ENCODE peak calls at places on chromosomes 12 and 14, in eight cellular contexts. L, U, Z, P, M, H, G and Y are unnamed samples.

GRCh38 chr12:105267711-105268110 is 31.7 kb upstream of the APPL2 start:
- DNase-seq in L (no peak), U (no peak), Z (no peak), P (no peak), M (no peak), H (no peak), G (no peak), Y (no peak)

GRCh38 chr12:32106153-32106516 is 512 bp upstream of the BICD1 start:
- DNase-seq in L (no peak), U (no peak), Z (no peak), P (no peak), M (no peak), H (no peak), G (no peak), Y (no peak)

GRCh38 chr14:39108791-39109190 is 5.3 kb upstream of the GEMIN2 start:
- DNase-seq in L (no peak), U (no peak), Z (no peak), P (no peak), M (no peak), H (no peak), G (no peak), Y (no peak)

GRCh38 chr14:91315844-91316267 is 71.4 kb upstream of the GPR68 start:
- DNase-seq in L (peak), U (no peak), Z (no peak), P (no peak), M (no peak), H (peak), G (peak), Y (no peak)

GRCh38 chr12:59651230-59651920 is 55.5 kb downstream of the SLC16A7 start:
- DNase-seq in L (no peak), U (peak), Z (no peak), P (peak), M (peak), H (no peak), G (no peak), Y (no peak)

GRCh38 chr14:50064993-50065392 is 51.4 kb downstream of the VCPKMT start:
- DNase-seq in L (peak), U (no peak), Z (no peak), P (no peak), M (no peak), H (peak), G (peak), Y (peak)

GRCh38 chr14:88682495-88683114 is 110.1 kb downstream of the EML5 start:
- DNase-seq in L (no peak), U (no peak), Z (no peak), P (no peak), M (no peak), H (no peak), G (no peak), Y (no peak)

GRCh38 chr12:42326466-42327226 is 679 bp downstream of the PPHLN1 start:
- DNase-seq in L (no peak), U (peak), Z (no peak), P (peak), M (peak), H (peak), G (no peak), Y (no peak)

GRCh38 chr12:95859947-95860850 is 1.4 kb downstream of the SNRPF start:
- DNase-seq in L (no peak), U (no peak), Z (no peak), P (no peak), M (no peak), H (no peak), G (no peak), Y (no peak)

GRCh38 chr12:63228853-63229252 is 77.9 kb upstream of the AVPR1A start:
- DNase-seq in L (no peak), U (no peak), Z (no peak), P (no peak), M (no peak), H (no peak), G (no peak), Y (no peak)

GRCh38 chr12:3129301-3130052 is 52.3 kb downstream of the TSPAN9 start:
- DNase-seq in L (no peak), U (no peak), Z (no peak), P (peak), M (peak), H (peak), G (peak), Y (no peak)

GRCh38 chr14:78319411-78319810 is 149.2 kb downstream of the NRXN3 start:
- DNase-seq in L (no peak), U (no peak), Z (no peak), P (no peak), M (no peak), H (no peak), G (no peak), Y (no peak)

GRCh38 chr14:78170203-78170602 is at the start of gene NRXN3:
- DNase-seq in L (no peak), U (peak), Z (no peak), P (no peak), M (no peak), H (no peak), G (no peak), Y (no peak)

GRCh38 chr12:4210158-4210557 is 63.4 kb upstream of the CCND2 start:
- DNase-seq in L (no peak), U (no peak), Z (no peak), P (no peak), M (no peak), H (no peak), G (no peak), Y (no peak)

GRCh38 chr14:62943202-62943601 is 102.1 kb downstream of the KCNH5 start:
- DNase-seq in L (no peak), U (no peak), Z (no peak), P (peak), M (no peak), H (no peak), G (no peak), Y (no peak)

GRCh38 chr12:27554421-27555186 is 30.6 kb downstream of the PPFIBP1 start:
- DNase-seq in L (no peak), U (peak), Z (no peak), P (peak), M (peak), H (no peak), G (no peak), Y (peak)

GRCh38 chr12:89236237-89236636 is 116.1 kb downstream of the DUSP6 start:
- DNase-seq in L (no peak), U (no peak), Z (no peak), P (peak), M (no peak), H (no peak), G (no peak), Y (no peak)

GRCh38 chr14:56120091-56120632 is 2.0 kb downstream of the PELI2 start:
- DNase-seq in L (no peak), U (no peak), Z (no peak), P (peak), M (no peak), H (no peak), G (no peak), Y (no peak)

GRCh38 chr12:105289114-105289904 is 41.2 kb upstream of the C12orf75 start:
- DNase-seq in L (no peak), U (no peak), Z (no peak), P (peak), M (peak), H (no peak), G (no peak), Y (no peak)

GRCh38 chr12:116806845-116807440 is 68.8 kb downstream of the RNFT2 start:
- DNase-seq in L (no peak), U (no peak), Z (no peak), P (no peak), M (no peak), H (no peak), G (no peak), Y (no peak)

GRCh38 chr14:91323031-91323430 is 78.5 kb upstream of the GPR68 start:
- DNase-seq in L (no peak), U (no peak), Z (no peak), P (no peak), M (no peak), H (no peak), G (no peak), Y (no peak)

GRCh38 chr14:83287300-83287699 is 1753.6 kb upstream of the SEL1L start:
- DNase-seq in L (no peak), U (no peak), Z (no peak), P (no peak), M (no peak), H (no peak), G (no peak), Y (no peak)

GRCh38 chr12:45273717-45274271 is 57.9 kb downstream of the ANO6 start:
- DNase-seq in L (no peak), U (peak), Z (no peak), P (peak), M (peak), H (no peak), G (no peak), Y (peak)

GRCh38 chr12:124734224-124734788 is 129.4 kb downstream of the SCARB1 start:
- DNase-seq in L (no peak), U (peak), Z (peak), P (no peak), M (peak), H (no peak), G (no peak), Y (peak)

GRCh38 chr14:102857444-102857843 is 65.0 kb upstream of the AMN start:
- DNase-seq in L (no peak), U (no peak), Z (no peak), P (peak), M (no peak), H (no peak), G (no peak), Y (no peak)

GRCh38 chr12:110694330-110694891 is 5.5 kb upstream of the HVCN1 start:
- DNase-seq in L (no peak), U (no peak), Z (peak), P (no peak), M (no peak), H (no peak), G (no peak), Y (peak)

GRCh38 chr14:99118946-99119345 is 153.1 kb downstream of the BCL11B start:
- DNase-seq in L (no peak), U (no peak), Z (no peak), P (no peak), M (no peak), H (no peak), G (no peak), Y (no peak)

GRCh38 chr14:93775744-93776143 is 12.5 kb downstream of the PRIMA1 start:
- DNase-seq in L (no peak), U (no peak), Z (no peak), P (no peak), M (no peak), H (no peak), G (no peak), Y (no peak)

DNA sequence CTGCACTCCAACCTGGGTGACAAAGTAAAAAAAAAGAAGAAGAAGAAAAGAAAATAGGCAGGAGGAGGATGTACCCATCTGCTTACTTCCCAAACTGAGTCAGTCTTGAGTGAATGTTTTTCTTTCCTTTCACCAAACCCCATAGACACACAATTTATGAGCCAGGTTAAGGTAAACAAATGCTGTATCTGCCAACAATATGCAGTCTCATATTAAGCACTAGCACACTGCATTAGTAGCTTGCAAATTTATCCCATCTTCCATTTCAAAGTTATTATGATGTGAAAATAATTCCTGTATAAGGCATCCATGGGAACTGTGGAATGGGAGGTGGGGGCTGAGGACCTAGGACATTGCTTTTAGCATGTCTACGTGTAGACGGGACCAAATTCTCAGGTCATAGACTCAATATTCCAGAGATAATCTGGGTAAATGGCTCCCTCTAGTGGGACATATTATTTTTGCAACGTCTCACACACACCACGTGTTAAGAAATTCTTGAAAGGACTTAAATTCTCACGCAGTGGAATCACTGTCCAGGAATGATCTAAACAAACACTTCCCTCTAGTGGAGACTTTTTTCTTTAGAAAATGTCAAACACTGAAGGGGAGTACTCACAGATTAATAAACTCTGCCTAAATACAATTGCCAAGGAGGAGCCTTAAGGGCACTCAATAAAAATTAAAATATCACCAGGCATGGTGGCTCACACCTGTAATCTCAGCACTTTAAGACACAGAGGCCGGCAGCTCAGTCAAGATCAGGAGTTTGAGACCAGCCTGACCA is 17.1 kb upstream of the OR10P1 start:
- DNase-seq in L (peak), U (peak), Z (no peak), P (peak), M (peak), H (peak), G (no peak), Y (no peak)
- H3K4me3 ChIP-seq in L (no peak), U (no peak), Z (no peak), P (no peak), M (no peak), H (no peak), G (no peak), Y (no peak)

DNA sequence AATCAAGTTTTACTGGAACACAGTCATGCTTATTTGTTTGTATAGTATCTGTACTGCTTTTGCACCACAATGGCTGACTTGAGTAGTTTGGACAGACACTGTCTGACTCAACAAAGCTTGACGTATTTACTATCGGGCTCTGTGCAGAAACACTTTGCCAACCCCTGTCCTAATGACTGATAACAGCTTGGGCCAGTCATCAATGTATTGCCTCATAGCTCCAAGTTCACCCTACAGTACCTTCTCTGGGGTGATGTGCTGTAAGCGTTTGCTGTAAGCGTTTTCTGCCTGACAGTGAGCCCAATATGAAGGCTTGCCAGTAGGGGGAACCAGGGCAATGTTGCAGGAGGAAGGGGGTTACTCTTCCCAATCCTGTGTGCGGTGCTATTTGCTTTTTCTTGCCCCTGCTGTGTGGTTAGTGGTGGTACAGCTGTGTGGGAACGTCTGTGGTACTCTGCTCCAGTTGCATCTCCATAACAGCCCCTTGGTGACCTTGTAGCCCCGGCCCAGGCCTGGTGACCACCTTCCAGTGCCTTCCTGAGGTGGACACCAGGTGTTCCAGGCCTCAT is 5.4 kb upstream of the CCDC177 start:
- DNase-seq in L (no peak), U (peak), Z (no peak), P (peak), M (peak), H (peak), G (no peak), Y (peak)
- H3K4me3 ChIP-seq in L (no peak), U (no peak), Z (no peak), P (no peak), M (no peak), H (no peak), G (no peak), Y (no peak)

GRCh38 chr14:77111021-77111420 is 13.0 kb downstream of the CIPC start:
- DNase-seq in L (no peak), U (no peak), Z (no peak), P (peak), M (no peak), H (no peak), G (no peak), Y (no peak)
- H3K4me3 ChIP-seq in L (no peak), U (no peak), Z (no peak), P (no peak), M (no peak), H (no peak), G (no peak), Y (no peak)

GRCh38 chr12:64824500-64825142 is at the start of gene TBC1D30:
- DNase-seq in L (no peak), U (no peak), Z (peak), P (peak), M (peak), H (peak), G (no peak), Y (peak)

GRCh38 chr12:64828713-64829112 is 4.3 kb downstream of the TBC1D30 start:
- DNase-seq in L (no peak), U (no peak), Z (no peak), P (no peak), M (no peak), H (no peak), G (no peak), Y (no peak)

GRCh38 chr12:64826234-64826633 is 1.8 kb downstream of the TBC1D30 start:
- DNase-seq in L (no peak), U (no peak), Z (peak), P (peak), M (peak), H (no peak), G (peak), Y (peak)

GRCh38 chr12:64824130-64824499 is 332 bp upstream of the TBC1D30 start:
- DNase-seq in L (no peak), U (no peak), Z (no peak), P (no peak), M (no peak), H (no peak), G (no peak), Y (no peak)

GRCh38 chr12:64825143-64826011 is 930 bp downstream of the TBC1D30 start:
- DNase-seq in L (no peak), U (no peak), Z (no peak), P (no peak), M (no peak), H (peak), G (no peak), Y (no peak)
- H3K4me3 ChIP-seq in L (no peak), U (no peak), Z (peak), P (no peak), M (no peak), H (peak), G (peak), Y (peak)

DNA sequence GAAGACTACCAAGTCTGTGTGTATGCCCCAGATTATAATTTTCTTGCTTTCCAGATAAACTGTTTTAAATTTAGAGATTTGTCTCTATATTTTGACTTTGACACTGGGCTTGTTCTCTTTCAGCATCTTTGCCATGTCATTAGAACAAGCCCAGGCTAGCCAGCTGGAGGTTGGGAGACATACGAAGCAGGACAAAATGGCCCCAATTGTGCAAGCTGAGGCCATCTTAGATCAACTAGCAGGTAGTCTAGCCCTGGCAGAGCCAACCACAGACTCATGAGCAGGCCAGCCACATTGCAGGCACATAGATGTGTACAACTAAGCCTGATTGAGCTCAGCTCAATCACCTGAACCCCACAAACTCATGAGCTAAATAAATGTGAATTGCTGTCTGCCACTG is 321.4 kb downstream of the ATP23 start:
- DNase-seq in L (no peak), U (no peak), Z (no peak), P (no peak), M (no peak), H (no peak), G (no peak), Y (no peak)
- H3K4me3 ChIP-seq in L (no peak), U (no peak), Z (no peak), P (no peak), M (no peak), H (no peak), G (no peak), Y (no peak)

DNA sequence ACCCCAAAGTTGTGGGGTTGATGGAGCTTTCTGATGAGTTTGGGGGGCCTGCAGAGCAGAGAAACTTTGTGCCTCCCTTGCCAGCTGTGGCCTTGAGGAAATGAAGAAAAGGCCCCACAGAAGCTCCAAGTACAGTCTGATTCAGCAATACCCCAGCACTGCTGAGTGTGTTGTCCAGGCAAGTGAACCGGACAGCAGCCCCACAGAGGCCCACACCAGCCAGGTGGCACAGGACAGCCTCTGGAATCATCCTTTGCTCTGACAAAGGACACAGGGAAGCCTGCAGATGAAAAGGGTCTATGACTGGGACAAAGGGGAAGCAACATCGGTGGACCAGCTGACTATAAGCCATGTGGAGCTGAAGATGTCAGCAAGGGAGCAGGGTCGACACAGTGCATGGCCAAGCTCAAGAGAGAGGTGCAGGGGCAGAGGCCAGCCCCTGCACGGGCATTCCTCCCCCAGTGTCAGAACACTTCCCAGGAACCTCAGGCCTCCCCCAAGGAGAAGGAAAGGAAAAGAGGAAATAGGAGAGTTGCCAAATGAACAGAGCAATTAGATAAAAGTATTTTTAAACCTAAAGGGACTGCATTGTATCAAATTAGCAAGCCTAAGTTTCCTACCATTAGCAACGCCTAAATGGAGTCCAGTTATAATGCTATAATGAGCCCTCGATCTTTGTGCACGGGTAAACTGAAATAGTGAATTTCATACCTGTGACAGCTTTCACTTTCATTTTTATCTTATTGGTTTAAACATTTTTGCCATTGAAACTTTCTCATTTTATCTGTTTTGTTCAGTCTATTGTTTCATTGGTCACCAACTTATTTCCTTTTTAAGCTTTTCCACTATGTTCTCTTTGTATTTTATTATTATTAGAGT is 46.3 kb upstream of the PTGDR start:
- DNase-seq in L (no peak), U (no peak), Z (no peak), P (no peak), M (no peak), H (peak), G (no peak), Y (no peak)
- H3K4me3 ChIP-seq in L (peak), U (no peak), Z (peak), P (no peak), M (no peak), H (peak), G (peak), Y (peak)

GRCh38 chr12:121454921-121455320 is 55.0 kb downstream of the RNF34 start:
- DNase-seq in L (no peak), U (no peak), Z (no peak), P (no peak), M (no peak), H (no peak), G (no peak), Y (no peak)

GRCh38 chr12:121453022-121453360 is 53.1 kb downstream of the RNF34 start:
- DNase-seq in L (no peak), U (no peak), Z (no peak), P (no peak), M (no peak), H (no peak), G (no peak), Y (no peak)

GRCh38 chr12:121453629-121454028 is 53.7 kb downstream of the RNF34 start:
- DNase-seq in L (no peak), U (no peak), Z (no peak), P (no peak), M (no peak), H (no peak), G (no peak), Y (no peak)

GRCh38 chr12:121451931-121452330 is 52.0 kb downstream of the RNF34 start:
- DNase-seq in L (no peak), U (no peak), Z (no peak), P (no peak), M (no peak), H (no peak), G (no peak), Y (no peak)

GRCh38 chr12:121452356-121453021 is 52.6 kb downstream of the RNF34 start:
- DNase-seq in L (no peak), U (no peak), Z (peak), P (no peak), M (no peak), H (no peak), G (no peak), Y (no peak)
- H3K4me3 ChIP-seq in L (no peak), U (no peak), Z (peak), P (no peak), M (no peak), H (no peak), G (no peak), Y (no peak)